ENCODE peak calls at places on chromosomes 2 and 18, in ten cellular contexts. X is breast epithelium, W is right lobe of liver, F is lower leg skin, V is H54, Q is H1, O is stomach, J is esophagus squamous epithelium, S is GM12891, Z is adrenal gland. Y is an unnamed sample.

GRCh38 chr2:219331560-219332213 is 857 bp downstream of the RESP18 start:
- DNase-seq in X (no peak), W (peak), F (no peak), V (no peak), Q (peak), O (no peak), J (no peak), S (no peak), Z (peak), Y (no peak)

GRCh38 chr2:25851740-25852503 is 26.4 kb downstream of the ASXL2 start:
- DNase-seq in X (no peak), W (peak), F (no peak), V (peak), Q (no peak), O (no peak), J (no peak), S (peak), Z (no peak), Y (no peak)

GRCh38 chr2:47984041-47984440 is 77.7 kb upstream of the FBXO11 start:
- DNase-seq in X (no peak), W (no peak), F (no peak), V (no peak), Q (no peak), O (no peak), J (no peak), S (no peak), Z (no peak), Y (no peak)

GRCh38 chr18:58997811-58998337 is 133.2 kb downstream of the ZNF532 start:
- DNase-seq in X (no peak), W (no peak), F (no peak), V (no peak), Q (peak), O (no peak), J (no peak), S (no peak), Z (no peak), Y (no peak)

GRCh38 chr2:74440005-74440377 is 1.7 kb downstream of the RTKN start:
- DNase-seq in X (peak), W (peak), F (peak), V (peak), Q (no peak), O (no peak), J (no peak), S (no peak), Z (peak), Y (peak)

GRCh38 chr2:1992280-1992679 is 248.0 kb upstream of the PXDN start:
- DNase-seq in X (no peak), W (no peak), F (no peak), V (no peak), Q (no peak), O (no peak), J (no peak), S (no peak), Z (no peak), Y (peak)

GRCh38 chr2:235926229-235926628 is 242.0 kb downstream of the GBX2 start:
- DNase-seq in X (no peak), W (no peak), F (peak), V (no peak), Q (no peak), O (no peak), J (no peak), S (no peak), Z (no peak), Y (peak)

GRCh38 chr2:160332318-160332717 is 132.2 kb upstream of the ITGB6 start:
- DNase-seq in X (no peak), W (no peak), F (no peak), V (no peak), Q (no peak), O (no peak), J (no peak), S (no peak), Z (peak), Y (no peak)

GRCh38 chr2:230129343-230129742 is 60.6 kb upstream of the SLC16A14 start:
- DNase-seq in X (no peak), W (no peak), F (no peak), V (no peak), Q (no peak), O (no peak), J (no peak), S (no peak), Z (no peak), Y (no peak)

GRCh38 chr18:58161659-58162058 is 117.6 kb downstream of the NEDD4L start:
- DNase-seq in X (no peak), W (no peak), F (peak), V (no peak), Q (no peak), O (no peak), J (no peak), S (no peak), Z (no peak), Y (no peak)

GRCh38 chr2:10520154-10520553 is 72.0 kb upstream of the ODC1 start:
- DNase-seq in X (no peak), W (no peak), F (peak), V (no peak), Q (peak), O (no peak), J (no peak), S (no peak), Z (no peak), Y (no peak)

GRCh38 chr18:67600781-67601180 is 84.3 kb upstream of the DSEL start:
- DNase-seq in X (no peak), W (no peak), F (no peak), V (no peak), Q (no peak), O (no peak), J (no peak), S (no peak), Z (no peak), Y (no peak)

GRCh38 chr2:61887684-61888303 is 662 bp downstream of the CCT4 start:
- DNase-seq in X (no peak), W (no peak), F (no peak), V (peak), Q (no peak), O (no peak), J (no peak), S (no peak), Z (peak), Y (no peak)

GRCh38 chr2:17879137-17879912 is 858 bp downstream of the KCNS3 start:
- DNase-seq in X (peak), W (peak), F (peak), V (peak), Q (peak), O (peak), J (no peak), S (peak), Z (peak), Y (no peak)

GRCh38 chr2:88807237-88807962 is 115.9 kb downstream of the RPIA start:
- DNase-seq in X (no peak), W (no peak), F (no peak), V (no peak), Q (no peak), O (no peak), J (no peak), S (no peak), Z (no peak), Y (no peak)

GRCh38 chr18:67742525-67742924 is 226.0 kb upstream of the DSEL start:
- DNase-seq in X (no peak), W (no peak), F (no peak), V (no peak), Q (no peak), O (no peak), J (no peak), S (no peak), Z (no peak), Y (no peak)

GRCh38 chr2:223222397-223222796 is 170.4 kb downstream of the KCNE4 start:
- DNase-seq in X (no peak), W (no peak), F (no peak), V (no peak), Q (no peak), O (no peak), J (no peak), S (no peak), Z (no peak), Y (no peak)

GRCh38 chr2:196170202-196170680 is 1.1 kb downstream of the STK17B start:
- DNase-seq in X (peak), W (no peak), F (no peak), V (no peak), Q (no peak), O (peak), J (no peak), S (no peak), Z (peak), Y (no peak)

GRCh38 chr18:11323359-11323819 is 174.0 kb upstream of the PIEZO2 start:
- DNase-seq in X (no peak), W (no peak), F (no peak), V (no peak), Q (no peak), O (no peak), J (no peak), S (no peak), Z (peak), Y (no peak)

GRCh38 chr2:177165731-177166711 is 46.6 kb upstream of the HNRNPA3 start:
- DNase-seq in X (no peak), W (no peak), F (no peak), V (no peak), Q (no peak), O (no peak), J (no peak), S (no peak), Z (no peak), Y (no peak)

GRCh38 chr2:177171418-177171865 is 41.2 kb upstream of the HNRNPA3 start:
- DNase-seq in X (no peak), W (no peak), F (no peak), V (no peak), Q (no peak), O (peak), J (no peak), S (no peak), Z (no peak), Y (no peak)

GRCh38 chr2:177172034-177172880 is 40.3 kb upstream of the HNRNPA3 start:
- DNase-seq in X (no peak), W (no peak), F (no peak), V (peak), Q (no peak), O (no peak), J (no peak), S (no peak), Z (no peak), Y (no peak)

GRCh38 chr2:177174456-177174855 is 38.1 kb upstream of the HNRNPA3 start:
- DNase-seq in X (no peak), W (no peak), F (no peak), V (no peak), Q (no peak), O (no peak), J (no peak), S (no peak), Z (no peak), Y (no peak)

GRCh38 chr2:177169810-177170514 is 42.6 kb upstream of the HNRNPA3 start:
- DNase-seq in X (peak), W (no peak), F (no peak), V (no peak), Q (no peak), O (no peak), J (no peak), S (no peak), Z (no peak), Y (no peak)
- TF ChIP-seq POLR2A in X (no peak), W (no peak), F (no peak), V (no peak), Q (no peak), O (no peak), J (no peak), S (no peak), Z (no peak), Y (no peak)

GRCh38 chr2:60551241-60552095 is 2.0 kb downstream of the BCL11A start:
- DNase-seq in X (peak), W (peak), F (no peak), V (no peak), Q (peak), O (peak), J (no peak), S (no peak), Z (peak), Y (no peak)
- TF ChIP-seq POLR2A in X (no peak), W (no peak), F (no peak), V (no peak), Q (no peak), O (no peak), J (peak), S (no peak), Z (peak), Y (no peak)

GRCh38 chr2:239275871-239276812 is 124.7 kb downstream of the HDAC4 start:
- DNase-seq in X (peak), W (no peak), F (peak), V (no peak), Q (no peak), O (peak), J (no peak), S (no peak), Z (peak), Y (no peak)
- TF ChIP-seq POLR2A in X (no peak), W (no peak), F (no peak), V (no peak), Q (no peak), O (no peak), J (no peak), S (no peak), Z (no peak), Y (no peak)

DNA sequence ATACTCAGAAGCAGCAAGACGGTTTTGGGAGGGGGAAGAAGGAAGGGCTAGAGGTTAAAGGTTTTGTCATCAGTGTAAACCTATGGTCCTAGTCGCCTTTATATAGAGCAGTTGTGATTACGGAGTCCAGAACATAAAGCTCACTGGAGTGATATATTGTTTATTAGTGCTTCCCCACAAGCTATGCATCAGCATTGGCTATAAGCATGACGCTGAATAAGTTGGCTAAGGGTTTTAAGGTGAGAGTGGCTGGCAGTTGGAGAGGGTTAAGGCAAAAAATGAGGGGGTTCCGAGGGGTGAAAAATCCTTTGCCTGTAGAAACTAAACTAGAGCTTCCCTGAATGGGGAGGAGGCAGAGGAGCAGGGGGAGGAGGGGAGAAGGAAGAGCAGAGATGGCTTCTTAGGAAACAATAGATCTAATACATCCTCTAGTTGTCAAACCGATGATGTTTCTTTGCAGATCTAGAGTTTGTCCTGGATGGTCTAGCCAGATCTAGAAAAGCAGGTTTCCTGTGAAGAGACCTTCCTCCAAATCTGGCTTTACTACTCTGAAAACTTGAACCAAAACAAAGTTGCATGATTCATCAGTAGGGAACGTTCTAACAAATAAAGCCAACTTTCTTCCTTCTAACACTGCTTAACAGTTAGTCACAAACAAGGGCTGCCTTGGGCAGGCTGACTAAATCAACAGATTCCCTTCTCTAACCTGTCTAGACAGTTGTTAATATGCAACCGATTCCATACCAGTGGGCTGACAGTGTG is 2.5 kb downstream of the KLF7 start:
- DNase-seq in X (peak), W (peak), F (no peak), V (peak), Q (no peak), O (peak), J (no peak), S (no peak), Z (no peak), Y (no peak)
- TF ChIP-seq POLR2A in X (no peak), W (no peak), F (no peak), V (no peak), Q (no peak), O (no peak), J (peak), S (no peak), Z (peak), Y (peak)

DNA sequence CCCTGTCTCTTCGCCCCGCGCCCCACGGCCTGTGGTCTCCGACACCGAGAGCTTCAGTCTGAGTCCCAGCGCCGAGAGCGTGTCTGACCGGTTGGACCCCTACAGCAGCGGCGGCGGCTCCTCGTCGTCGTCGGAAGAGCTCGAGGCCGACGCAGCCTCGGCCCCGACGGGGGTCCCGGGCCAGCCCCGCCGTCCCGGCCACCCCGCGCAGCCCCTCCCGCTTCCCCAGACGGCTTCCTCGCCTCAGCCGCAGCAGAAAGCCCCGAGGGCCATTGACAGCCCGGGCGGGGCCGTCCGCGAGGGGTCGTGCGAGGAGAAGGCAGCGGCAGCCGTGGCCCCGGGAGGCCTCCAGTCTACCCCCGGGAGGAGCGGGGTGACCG is 1.3 kb downstream of the PHLPP1 start:
- DNase-seq in X (no peak), W (peak), F (peak), V (peak), Q (peak), O (peak), J (no peak), S (peak), Z (peak), Y (no peak)
- TF ChIP-seq POLR2A in X (no peak), W (no peak), F (no peak), V (no peak), Q (no peak), O (no peak), J (no peak), S (no peak), Z (no peak), Y (no peak)

GRCh38 chr2:43402002-43402401 is 175.6 kb upstream of the ZFP36L2 start:
- DNase-seq in X (no peak), W (no peak), F (no peak), V (no peak), Q (no peak), O (no peak), J (no peak), S (no peak), Z (no peak), Y (no peak)
- TF ChIP-seq POLR2A in X (no peak), W (no peak), F (no peak), V (no peak), Q (no peak), O (no peak), J (no peak), S (no peak), Z (no peak), Y (no peak)

DNA sequence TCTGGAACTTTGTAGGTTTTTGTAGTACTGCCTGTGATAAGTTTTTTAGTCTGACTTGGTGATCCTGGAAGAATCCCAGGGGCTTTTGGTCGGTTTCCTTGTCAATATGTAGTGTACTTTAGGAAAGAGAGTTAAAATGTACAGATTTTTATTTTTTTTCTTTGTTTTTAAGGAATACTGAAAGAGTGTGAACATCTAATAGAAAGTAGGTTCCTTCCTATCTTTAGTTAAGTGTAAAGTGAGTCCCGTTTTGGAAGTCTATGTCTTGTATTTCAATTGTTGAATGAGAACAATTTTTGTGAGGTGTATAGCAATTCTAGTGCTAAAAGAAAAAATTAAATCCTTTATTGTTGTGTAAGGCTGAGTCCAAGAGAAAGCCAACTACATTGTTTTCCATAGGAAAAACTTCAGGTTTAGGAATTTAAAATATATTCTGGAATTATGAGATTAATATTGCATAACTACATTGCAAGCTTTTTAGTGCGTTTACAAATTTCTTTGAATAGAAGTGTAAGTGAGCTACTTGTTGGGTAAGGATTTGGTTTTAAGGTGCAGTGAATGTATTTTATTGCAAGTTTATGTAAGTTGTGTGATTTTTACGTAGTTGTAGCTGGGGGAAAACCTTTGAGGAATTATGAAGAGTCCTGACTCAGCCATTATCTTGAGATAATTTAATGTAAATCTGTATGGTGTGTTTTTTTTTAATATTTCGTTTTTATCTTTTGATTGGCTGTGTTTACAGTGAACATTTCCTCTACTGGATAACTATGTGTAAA is 1.7 kb downstream of the VAPA start:
- DNase-seq in X (no peak), W (no peak), F (no peak), V (no peak), Q (no peak), O (no peak), J (no peak), S (no peak), Z (no peak), Y (no peak)
- TF ChIP-seq POLR2A in X (no peak), W (no peak), F (no peak), V (no peak), Q (no peak), O (no peak), J (no peak), S (no peak), Z (no peak), Y (no peak)